ENCODE peak calls at places on chromosome 20, in nine cellular contexts. B is nephron progenitor cell; J is heart right ventricle; U is SW480; I is GM23248; F is HS-27A; L is neural crest cell; Z is islet precursor cell; V is activated T-helper 9 cell treated with anti-CD3 and anti-CD28 coated beads, Interleukin-2, amount 50 U/mL, for 16 hours. Y is an unnamed sample.

GRCh38 chr20:31967830-31968249 is at the start of gene XKR7:
- DNase-seq in B (peak; percentile 70), J (no peak), U (no peak), I (no peak), F (no peak), L (peak; percentile 23), Z (no peak), V (no peak), Y (no peak)

GRCh38 chr20:6533321-6533720 is 234.2 kb upstream of the BMP2 start:
- DNase-seq in B (no peak), J (no peak), U (no peak), I (peak; percentile 14), F (no peak), L (no peak), Z (no peak), V (no peak), Y (no peak)

GRCh38 chr20:25038591-25039015 is 19.3 kb downstream of the ACSS1 start:
- DNase-seq in B (no peak), J (no peak), U (no peak), I (no peak), F (no peak), L (no peak), Z (no peak), V (no peak), Y (no peak)

GRCh38 chr20:61385316-61385715 is 133.3 kb downstream of the CDH4 start:
- DNase-seq in B (no peak), J (no peak), U (no peak), I (no peak), F (no peak), L (no peak), Z (no peak), V (no peak), Y (no peak)

GRCh38 chr20:35947489-35947888 is 6.8 kb downstream of the SCAND1 start:
- DNase-seq in B (peak; percentile 8), J (no peak), U (peak; percentile 70), I (peak; percentile 45), F (no peak), L (no peak), Z (peak; percentile 61), V (no peak), Y (no peak)

GRCh38 chr20:38050691-38051090 is 17.1 kb downstream of the RPRD1B start:
- DNase-seq in B (no peak), J (no peak), U (no peak), I (peak; percentile 65), F (no peak), L (no peak), Z (no peak), V (no peak), Y (no peak)

GRCh38 chr20:61549865-61550264 is 297.8 kb downstream of the CDH4 start:
- DNase-seq in B (no peak), J (no peak), U (no peak), I (no peak), F (no peak), L (no peak), Z (no peak), V (no peak), Y (no peak)

GRCh38 chr20:9185511-9185910 is 116.6 kb downstream of the PLCB4 start:
- DNase-seq in B (no peak), J (no peak), U (no peak), I (peak; percentile 60), F (no peak), L (no peak), Z (peak; percentile 79), V (no peak), Y (no peak)

GRCh38 chr20:16713056-16713455 is 16.8 kb upstream of the SNRPB2 start:
- DNase-seq in B (no peak), J (no peak), U (no peak), I (no peak), F (no peak), L (no peak), Z (no peak), V (no peak), Y (no peak)

GRCh38 chr20:56718816-56719215 is 89.7 kb downstream of the TFAP2C start:
- DNase-seq in B (no peak), J (no peak), U (no peak), I (no peak), F (no peak), L (no peak), Z (no peak), V (no peak), Y (no peak)

GRCh38 chr20:62381202-62381797 is 5.6 kb upstream of the RPS21 start:
- DNase-seq in B (no peak), J (peak; percentile 38), U (no peak), I (peak; percentile 91), F (no peak), L (no peak), Z (no peak), V (no peak), Y (no peak)

GRCh38 chr20:39823239-39823638 is 861.1 kb downstream of the DHX35 start:
- DNase-seq in B (no peak), J (no peak), U (peak; percentile 96), I (peak; percentile 93), F (no peak), L (no peak), Z (peak; percentile 96), V (no peak), Y (no peak)